ENCODE peak calls at places on chromosomes 16 and 17, in seven cellular contexts. One of them, this sample, is unnamed. For H3K27me3, the result is how much of the 10 kb centered on the place peaks cover.

GRCh38 chr17:58756246-58757161 is 850 bp downstream of the PPM1E start:
- DNase-seq in osteoblast: peak
- DNase-seq in small intestine: no peak
- DNase-seq in fibroblast of lung: no peak
- DNase-seq in PC-9: no peak
- DNase-seq in lower lobe of right lung: no peak
- DNase-seq in mammary epithelial cell: no peak
- DNase-seq in this sample: no peak

GRCh38 chr17:77501751-77502625 is 361.2 kb downstream of the SEC14L1 start:
- DNase-seq in fibroblast of lung: no peak
- DNase-seq in lower lobe of right lung: no peak
- DNase-seq in small intestine: no peak
- DNase-seq in PC-9: no peak
- DNase-seq in mammary epithelial cell: no peak
- DNase-seq in osteoblast: peak
- DNase-seq in this sample: peak

GRCh38 chr17:29176500-29177351 is 3.5 kb downstream of the MYO18A start:
- DNase-seq in osteoblast: peak
- DNase-seq in lower lobe of right lung: peak
- DNase-seq in mammary epithelial cell: peak
- DNase-seq in small intestine: peak
- DNase-seq in fibroblast of lung: peak
- DNase-seq in PC-9: peak
- DNase-seq in this sample: peak

GRCh38 chr17:43456661-43457361 is 27.0 kb upstream of the DHX8 start:
- DNase-seq in lower lobe of right lung: peak
- DNase-seq in small intestine: peak
- DNase-seq in osteoblast: peak
- DNase-seq in fibroblast of lung: peak
- DNase-seq in PC-9: no peak
- DNase-seq in mammary epithelial cell: peak
- DNase-seq in this sample: no peak

GRCh38 chr17:51260960-51261958 is 913 bp downstream of the UTP18 start:
- DNase-seq in mammary epithelial cell: no peak
- DNase-seq in small intestine: peak
- DNase-seq in lower lobe of right lung: peak
- DNase-seq in osteoblast: peak
- DNase-seq in PC-9: peak
- DNase-seq in fibroblast of lung: no peak
- DNase-seq in this sample: peak

GRCh38 chr17:2042355-2042929 is 620 bp downstream of the OVCA2 start:
- DNase-seq in fibroblast of lung: peak
- DNase-seq in PC-9: no peak
- DNase-seq in small intestine: no peak
- DNase-seq in osteoblast: peak
- DNase-seq in lower lobe of right lung: no peak
- DNase-seq in mammary epithelial cell: no peak
- DNase-seq in this sample: peak

GRCh38 chr17:38798614-38799500 is 499 bp downstream of the PIP4K2B start:
- DNase-seq in lower lobe of right lung: peak
- DNase-seq in fibroblast of lung: peak
- DNase-seq in small intestine: peak
- DNase-seq in mammary epithelial cell: peak
- DNase-seq in PC-9: peak
- DNase-seq in osteoblast: peak
- DNase-seq in this sample: peak

GRCh38 chr17:44350733-44351226 is 5.7 kb downstream of the GRN start:
- DNase-seq in mammary epithelial cell: peak
- DNase-seq in PC-9: peak
- DNase-seq in small intestine: peak
- DNase-seq in lower lobe of right lung: peak
- DNase-seq in fibroblast of lung: peak
- DNase-seq in osteoblast: peak
- DNase-seq in this sample: peak

GRCh38 chr16:67657751-67658518 is 2.1 kb downstream of the ACD start:
- DNase-seq in lower lobe of right lung: no peak
- DNase-seq in fibroblast of lung: no peak
- DNase-seq in small intestine: no peak
- DNase-seq in PC-9: no peak
- DNase-seq in mammary epithelial cell: no peak
- DNase-seq in osteoblast: peak
- DNase-seq in this sample: no peak

GRCh38 chr17:44987194-44987882 is 19.2 kb upstream of the C1QL1 start:
- DNase-seq in mammary epithelial cell: no peak
- DNase-seq in small intestine: no peak
- DNase-seq in lower lobe of right lung: no peak
- DNase-seq in PC-9: no peak
- DNase-seq in fibroblast of lung: no peak
- DNase-seq in osteoblast: peak
- DNase-seq in this sample: no peak

GRCh38 chr16:68332411-68333121 is 21.7 kb downstream of the PRMT7 start:
- DNase-seq in fibroblast of lung: peak
- DNase-seq in PC-9: no peak
- DNase-seq in osteoblast: no peak
- DNase-seq in mammary epithelial cell: no peak
- DNase-seq in lower lobe of right lung: no peak
- DNase-seq in small intestine: peak
- DNase-seq in this sample: no peak

GRCh38 chr16:81786868-81787267 is 7.8 kb downstream of the PLCG2 start:
- DNase-seq in small intestine: peak
- DNase-seq in PC-9: no peak
- DNase-seq in lower lobe of right lung: no peak
- DNase-seq in mammary epithelial cell: peak
- DNase-seq in osteoblast: no peak
- DNase-seq in fibroblast of lung: no peak
- DNase-seq in this sample: no peak

GRCh38 chr17:55237826-55238196 is 26.9 kb upstream of the HLF start:
- DNase-seq in osteoblast: no peak
- DNase-seq in fibroblast of lung: peak
- DNase-seq in mammary epithelial cell: no peak
- DNase-seq in lower lobe of right lung: no peak
- DNase-seq in small intestine: no peak
- DNase-seq in PC-9: no peak
- DNase-seq in this sample: no peak

GRCh38 chr17:55237268-55237667 is 27.5 kb upstream of the HLF start:
- DNase-seq in small intestine: peak
- DNase-seq in fibroblast of lung: no peak
- DNase-seq in osteoblast: no peak
- DNase-seq in lower lobe of right lung: no peak
- DNase-seq in mammary epithelial cell: no peak
- DNase-seq in PC-9: no peak
- DNase-seq in this sample: no peak

GRCh38 chr17:55241097-55241496 is 23.7 kb upstream of the HLF start:
- DNase-seq in fibroblast of lung: no peak
- DNase-seq in mammary epithelial cell: no peak
- DNase-seq in small intestine: no peak
- DNase-seq in osteoblast: no peak
- DNase-seq in lower lobe of right lung: no peak
- DNase-seq in PC-9: no peak
- DNase-seq in this sample: no peak

GRCh38 chr17:55238931-55239297 is 25.8 kb upstream of the HLF start:
- DNase-seq in PC-9: no peak
- DNase-seq in mammary epithelial cell: no peak
- DNase-seq in lower lobe of right lung: no peak
- DNase-seq in small intestine: no peak
- DNase-seq in fibroblast of lung: no peak
- DNase-seq in osteoblast: no peak
- DNase-seq in this sample: no peak

DNA sequence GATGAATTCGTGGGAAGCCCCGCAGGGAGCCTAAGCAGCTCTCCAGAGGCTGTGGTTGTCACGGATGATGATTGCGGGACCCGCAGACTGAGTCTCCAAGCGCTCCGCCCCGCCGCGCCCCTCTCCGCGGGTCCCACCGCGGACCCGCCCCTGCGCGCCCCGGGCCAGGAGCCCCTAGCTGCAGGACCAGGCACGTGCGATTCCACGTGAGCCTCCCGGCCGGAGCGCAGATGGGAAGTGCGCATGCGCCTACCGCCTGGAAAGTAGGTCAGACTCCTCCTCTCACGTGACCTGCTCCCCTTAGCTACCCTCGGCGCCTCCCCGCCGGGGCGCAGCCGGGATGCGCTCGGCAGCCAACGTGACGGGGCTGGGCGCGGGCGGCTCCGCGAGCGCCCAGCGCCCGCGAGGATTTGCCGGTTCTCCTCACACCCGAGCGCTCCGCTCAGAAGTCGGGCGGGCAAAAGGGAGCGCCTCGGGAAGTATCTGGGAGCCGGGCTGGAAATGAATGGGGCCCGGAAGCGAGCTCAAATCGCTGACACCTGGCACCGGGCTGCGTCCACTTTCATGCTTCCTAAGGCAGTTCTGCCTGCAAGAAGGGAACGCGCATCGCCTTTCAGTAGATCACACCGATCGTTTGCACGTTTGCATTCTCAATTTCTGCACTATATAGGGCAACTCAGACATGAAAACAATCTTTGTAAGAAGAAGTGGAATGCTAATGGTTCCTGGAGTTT is 26.4 kb upstream of the HLF start:
- DNase-seq in fibroblast of lung: peak
- DNase-seq in mammary epithelial cell: peak
- DNase-seq in PC-9: peak
- DNase-seq in osteoblast: peak
- DNase-seq in small intestine: peak
- DNase-seq in lower lobe of right lung: peak
- DNase-seq in this sample: peak
- H3K27ac ChIP-seq in fibroblast of lung: peak
- H3K27ac ChIP-seq in mammary epithelial cell: peak
- H3K27ac ChIP-seq in PC-9: no peak
- H3K27ac ChIP-seq in osteoblast: no peak
- H3K27ac ChIP-seq in small intestine: peak
- H3K27ac ChIP-seq in lower lobe of right lung: peak
- H3K27ac ChIP-seq in this sample: peak

GRCh38 chr17:3260600-3260999 is 37.6 kb downstream of the OR3A1 start:
- DNase-seq in mammary epithelial cell: no peak
- DNase-seq in lower lobe of right lung: no peak
- DNase-seq in PC-9: no peak
- DNase-seq in small intestine: no peak
- DNase-seq in fibroblast of lung: no peak
- DNase-seq in osteoblast: no peak
- DNase-seq in this sample: peak
- H3K27me3 ChIP-seq in mammary epithelial cell: under half
- H3K27me3 ChIP-seq in lower lobe of right lung: under half
- H3K27me3 ChIP-seq in PC-9: half or more
- H3K27me3 ChIP-seq in small intestine: under half
- H3K27me3 ChIP-seq in fibroblast of lung: under half
- H3K27me3 ChIP-seq in osteoblast: under half
- H3K27me3 ChIP-seq in this sample: under half

DNA sequence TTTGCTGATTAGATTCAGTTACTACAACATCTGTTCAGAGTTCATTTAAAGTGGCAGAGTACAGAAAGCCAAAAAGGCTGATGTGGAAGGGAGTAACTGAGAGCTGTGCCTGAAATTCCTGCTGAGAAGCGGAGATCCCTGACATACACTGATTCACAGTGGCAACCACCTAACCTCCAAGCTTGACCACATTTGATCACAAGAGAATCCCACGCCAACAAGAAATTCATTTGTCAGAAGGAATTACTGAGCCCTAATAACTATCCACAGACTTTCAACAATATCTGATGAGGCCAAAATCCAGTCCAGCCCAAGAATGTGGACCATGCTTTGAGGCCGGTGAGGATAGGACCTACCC is 168.5 kb upstream of the RPH3AL start:
- DNase-seq in lower lobe of right lung: no peak
- DNase-seq in osteoblast: no peak
- DNase-seq in small intestine: no peak
- DNase-seq in mammary epithelial cell: no peak
- DNase-seq in PC-9: no peak
- DNase-seq in fibroblast of lung: no peak
- DNase-seq in this sample: no peak
- H3K27ac ChIP-seq in lower lobe of right lung: peak
- H3K27ac ChIP-seq in osteoblast: no peak
- H3K27ac ChIP-seq in small intestine: peak
- H3K27ac ChIP-seq in mammary epithelial cell: no peak
- H3K27ac ChIP-seq in PC-9: no peak
- H3K27ac ChIP-seq in fibroblast of lung: no peak
- H3K27ac ChIP-seq in this sample: peak

GRCh38 chr17:36807496-36808180 is 129.6 kb upstream of the LHX1 start:
- DNase-seq in fibroblast of lung: no peak
- DNase-seq in small intestine: no peak
- DNase-seq in mammary epithelial cell: no peak
- DNase-seq in PC-9: no peak
- DNase-seq in lower lobe of right lung: no peak
- DNase-seq in osteoblast: no peak
- DNase-seq in this sample: no peak
- H3K27me3 ChIP-seq in fibroblast of lung: under half
- H3K27me3 ChIP-seq in small intestine: under half
- H3K27me3 ChIP-seq in mammary epithelial cell: under half
- H3K27me3 ChIP-seq in PC-9: under half
- H3K27me3 ChIP-seq in lower lobe of right lung: half or more
- H3K27me3 ChIP-seq in osteoblast: half or more
- H3K27me3 ChIP-seq in this sample: under half